ENCODE peak calls at places on chromosomes 4 and X, in four cellular contexts. M is K562, C is HepG2, P is GM12878. H is an unnamed sample.

GRCh38 chr4:69858683-69859082 is 1.3 kb downstream of the SULT1E1 start:
- DNase-seq in M (no peak), C (no peak), P (no peak), H (no peak)

GRCh38 chr4:106365613-106366012 is 3.0 kb downstream of the GIMD1 start:
- DNase-seq in M (peak; percentile 30), C (peak; percentile 89), P (no peak), H (peak; percentile 24)

GRCh38 chr4:5751073-5751917 is 40.3 kb downstream of the EVC start:
- DNase-seq in M (no peak), C (no peak), P (no peak), H (no peak)

GRCh38 chr4:84673475-84674230 is 90.7 kb downstream of the CDS1 start:
- DNase-seq in M (no peak), C (no peak), P (no peak), H (no peak)

GRCh38 chrX:130110379-130111219 is at the start of gene ELF4:
- DNase-seq in M (peak; percentile 82), C (no peak), P (no peak), H (peak; percentile 70)

GRCh38 chrX:23752740-23753435 is 9.8 kb upstream of the ACOT9 start:
- DNase-seq in M (no peak), C (no peak), P (no peak), H (no peak)

GRCh38 chr4:153764611-153765368 is 5.0 kb upstream of the RNF175 start:
- DNase-seq in M (no peak), C (no peak), P (no peak), H (no peak)

GRCh38 chr4:26839534-26839951 is 21.1 kb upstream of the STIM2 start:
- DNase-seq in M (peak; percentile 18), C (no peak), P (no peak), H (no peak)

DNA sequence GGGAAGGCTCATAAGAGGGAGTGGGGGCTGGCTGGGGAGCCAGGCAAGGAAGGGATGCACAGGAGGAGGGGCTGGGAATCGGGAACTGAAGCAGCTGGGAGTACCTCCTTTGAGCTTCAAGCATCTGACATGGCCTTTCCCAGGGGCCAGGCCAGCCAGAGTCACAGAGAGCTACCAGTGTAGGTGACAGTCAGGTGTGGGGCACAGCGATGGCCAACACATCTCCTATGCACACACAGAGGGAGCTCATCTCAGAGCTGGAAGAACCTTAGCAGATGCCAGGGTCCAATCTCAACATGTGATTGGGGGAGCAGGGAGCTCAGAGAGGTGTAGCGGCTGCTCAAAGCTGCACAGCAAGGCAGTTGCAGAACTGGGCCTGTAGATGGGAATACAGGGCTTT is 143.7 kb downstream of the PJA1 start:
- DNase-seq in M (no peak), C (no peak), P (no peak), H (no peak)
- TF ChIP-seq CHD2 in M (no peak), C (no peak), P (no peak), H (no peak)

GRCh38 chr4:88409789-88410188 is 31.1 kb downstream of the HERC6 start:
- DNase-seq in M (no peak), C (no peak), P (no peak), H (no peak)

GRCh38 chr4:88414755-88415154 is 36.1 kb downstream of the HERC6 start:
- DNase-seq in M (no peak), C (no peak), P (no peak), H (no peak)

GRCh38 chr4:88411491-88412101 is 32.9 kb downstream of the HERC6 start:
- DNase-seq in M (no peak), C (no peak), P (peak; percentile 13), H (no peak)

DNA sequence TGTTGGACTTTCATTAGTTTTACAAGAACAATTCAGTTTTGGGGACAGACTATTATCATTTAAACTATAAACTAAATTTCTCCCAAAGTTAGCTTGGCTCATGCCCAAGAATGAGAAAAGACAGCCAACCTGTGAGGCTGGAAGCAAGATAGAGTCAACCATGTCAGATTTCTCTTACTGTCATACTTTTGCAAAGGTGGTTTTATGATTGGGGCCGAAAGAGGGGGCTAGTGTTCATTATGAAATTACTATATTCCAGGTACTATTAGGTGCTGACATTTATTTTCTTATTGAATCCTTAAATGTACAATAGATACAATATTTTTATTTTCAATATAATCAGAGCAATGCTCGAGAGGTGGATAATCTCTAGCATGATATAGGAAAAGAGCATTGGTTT is 30.6 kb downstream of the HERC6 start:
- DNase-seq in M (peak; percentile 4), C (no peak), P (no peak), H (no peak)
- TF ChIP-seq POLR2AphosphoS2 in M (no peak), C (no peak), P (no peak), H (no peak)

DNA sequence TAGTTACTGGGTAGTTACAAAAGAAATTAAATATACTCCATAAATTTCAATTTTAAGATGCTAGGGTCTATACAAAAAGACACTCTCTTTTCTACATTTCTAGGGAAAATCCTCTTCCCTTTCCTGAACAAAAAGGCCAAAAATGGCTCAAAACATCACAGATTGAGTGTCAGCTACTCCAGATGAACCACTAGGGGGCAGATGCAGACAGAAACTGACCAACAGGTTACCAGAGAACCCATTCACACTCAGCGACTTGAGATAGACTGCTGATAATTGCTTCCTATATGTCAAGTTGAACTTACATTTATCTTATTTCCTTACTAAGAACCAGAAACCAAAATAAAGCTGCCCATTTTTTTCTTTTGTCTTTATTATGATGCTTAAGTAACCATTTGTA is 83.4 kb upstream of the MID1IP1 start:
- DNase-seq in M (peak; percentile 41), C (peak; percentile 16), P (no peak), H (peak; percentile 9)
- TF ChIP-seq USF2 in M (no peak), C (no peak), P (no peak), H (no peak)

DNA sequence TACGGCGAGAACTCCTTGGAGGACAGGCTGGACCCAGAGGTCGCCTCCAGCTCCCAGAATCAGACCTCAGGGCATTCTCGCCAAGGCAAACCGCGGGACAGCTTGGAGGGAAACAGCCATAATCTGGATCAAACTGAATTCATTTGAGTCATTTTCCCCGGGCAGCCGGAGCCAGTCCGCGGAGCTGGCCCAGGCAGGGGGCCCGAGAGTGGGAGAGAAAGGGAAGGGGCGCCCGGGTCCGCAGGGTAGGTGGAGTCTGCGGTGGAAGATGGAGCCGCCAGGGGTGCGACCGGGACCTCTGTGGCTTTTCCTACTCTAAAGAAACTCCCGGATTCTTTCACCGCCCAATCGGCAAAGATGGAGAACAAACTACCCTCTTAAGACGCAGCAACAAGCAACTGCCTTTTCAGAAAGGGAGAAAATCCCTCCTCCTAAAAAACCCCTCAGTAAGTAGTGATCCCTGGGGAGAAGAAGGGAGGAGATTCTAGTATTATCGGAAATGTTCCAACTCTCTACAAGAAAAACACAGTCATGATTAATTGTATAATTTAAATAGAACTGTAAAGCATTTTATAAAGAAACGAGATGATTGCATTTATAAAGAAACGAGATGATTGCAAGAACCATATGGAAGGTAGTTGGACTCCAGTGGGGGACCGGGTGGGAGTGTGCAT is 5.1 kb downstream of the NKX3-2 start:
- DNase-seq in M (no peak), C (no peak), P (no peak), H (no peak)
- TF ChIP-seq CHD2 in M (no peak), C (no peak), P (no peak), H (no peak)

GRCh38 chrX:70504772-70505450 is 60.3 kb downstream of the DLG3 start:
- DNase-seq in M (no peak), C (no peak), P (no peak), H (no peak)

GRCh38 chrX:70505451-70505841 is 60.8 kb downstream of the DLG3 start:
- DNase-seq in M (no peak), C (no peak), P (no peak), H (no peak)

GRCh38 chrX:70509078-70509477 is 64.4 kb downstream of the DLG3 start:
- DNase-seq in M (no peak), C (no peak), P (no peak), H (no peak)

DNA sequence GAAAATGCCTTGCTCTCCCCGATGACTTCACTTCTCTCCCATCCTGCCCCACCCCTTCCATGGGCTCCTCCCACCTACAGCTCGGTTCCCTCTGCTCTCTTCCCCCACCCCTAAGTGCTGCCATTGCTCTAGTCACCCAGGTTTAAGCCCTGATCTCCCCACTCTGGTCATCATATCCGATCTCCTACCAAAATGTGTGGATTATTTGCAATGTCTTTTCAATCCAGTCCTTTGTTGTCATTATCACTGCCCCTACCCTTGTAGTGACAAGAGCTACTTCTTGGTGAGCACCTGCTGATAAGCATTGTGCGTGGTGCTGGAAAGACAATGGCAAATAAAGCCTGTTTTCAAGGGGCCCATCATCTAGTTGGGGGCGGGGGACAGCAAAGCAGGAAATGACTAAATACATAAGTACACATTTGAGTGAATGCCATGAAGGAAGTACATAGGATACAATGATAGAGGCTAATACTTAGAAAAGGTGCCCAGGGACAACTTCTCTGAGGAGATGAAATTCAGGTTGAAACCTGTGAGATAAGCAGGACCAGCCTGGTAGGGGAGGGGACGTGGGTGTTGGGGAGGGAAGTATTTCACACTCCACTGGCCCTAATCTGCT is 63.8 kb downstream of the DLG3 start:
- DNase-seq in M (peak; percentile 8), C (peak; percentile 44), P (no peak), H (no peak)
- TF ChIP-seq POLR2AphosphoS2 in M (no peak), C (no peak), P (no peak), H (no peak)

GRCh38 chrX:107713205-107714195 is 62.1 kb downstream of the TSC22D3 start:
- DNase-seq in M (no peak), C (no peak), P (no peak), H (no peak)
- TF ChIP-seq USF2 in M (no peak), C (no peak), P (no peak), H (no peak)

GRCh38 chr4:88247148-88247547 is 37.2 kb downstream of the PPM1K start:
- DNase-seq in M (no peak), C (no peak), P (no peak), H (no peak)

GRCh38 chr4:88244821-88245579 is 39.4 kb downstream of the PPM1K start:
- DNase-seq in M (peak; percentile 3), C (no peak), P (no peak), H (no peak)

GRCh38 chr4:88242144-88242543 is 42.2 kb downstream of the PPM1K start:
- DNase-seq in M (no peak), C (peak; percentile 55), P (no peak), H (no peak)

GRCh38 chr4:88246600-88246999 is 37.8 kb downstream of the PPM1K start:
- DNase-seq in M (no peak), C (peak; percentile 46), P (no peak), H (no peak)

DNA sequence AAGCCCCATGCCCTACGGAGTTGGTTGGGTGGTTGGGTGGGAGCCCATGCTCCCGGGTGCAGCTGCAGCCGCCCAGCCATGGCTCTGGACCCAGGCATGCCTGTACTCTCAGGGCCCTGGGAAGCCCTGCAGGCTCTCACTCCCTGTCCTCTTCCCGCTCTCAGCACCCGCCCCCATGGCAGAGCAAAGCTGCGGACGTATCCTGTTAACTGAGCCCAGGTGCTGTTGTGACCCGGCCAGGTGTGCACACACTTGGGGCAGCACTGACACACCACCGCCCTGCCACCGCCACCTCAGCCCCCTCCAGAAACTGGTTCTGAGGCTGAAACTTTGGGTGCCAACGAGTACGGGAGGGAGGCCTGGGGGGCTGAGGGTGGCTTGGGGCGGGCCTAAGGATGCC is 40.3 kb downstream of the PPM1K start:
- DNase-seq in M (no peak), C (no peak), P (no peak), H (no peak)
- TF ChIP-seq CHD2 in M (no peak), C (no peak), P (no peak), H (no peak)

DNA sequence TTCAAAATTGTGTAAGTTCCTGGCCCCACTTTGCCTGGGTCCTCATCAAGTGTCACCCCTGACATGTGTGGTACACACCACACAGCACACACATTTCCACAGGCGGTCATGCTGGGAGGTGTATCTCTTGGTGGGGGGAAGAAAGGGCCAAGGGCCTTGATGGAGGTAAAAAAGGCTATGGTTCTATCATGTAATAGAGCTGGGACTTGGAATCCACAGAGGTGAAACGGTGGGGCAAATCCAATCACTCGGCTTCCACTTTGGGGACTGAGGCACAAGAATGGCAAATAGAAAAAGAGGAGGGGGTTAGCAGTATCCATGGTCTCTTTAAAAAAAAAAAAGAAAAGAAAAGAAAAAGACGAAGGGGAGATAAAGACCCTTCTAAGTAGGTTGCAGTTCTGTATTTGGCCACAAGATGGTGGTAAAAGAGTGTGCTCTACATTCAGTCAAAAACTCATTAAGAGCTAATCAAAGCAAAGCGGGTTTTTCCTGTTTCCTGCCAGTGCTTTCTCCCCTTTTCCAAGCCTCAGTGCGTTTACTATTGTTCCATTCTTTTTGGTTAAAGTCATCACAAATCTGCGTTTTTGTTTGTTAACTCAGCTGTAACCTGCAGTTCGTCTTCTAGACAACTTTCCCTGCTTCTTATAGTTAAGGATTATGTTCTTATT is 37.0 kb upstream of the ATP6AP2 start:
- DNase-seq in M (peak; percentile 65), C (peak; percentile 19), P (peak; percentile 33), H (peak; percentile 31)
- TF ChIP-seq POLR2AphosphoS2 in M (no peak), C (no peak), P (no peak), H (no peak)